ENCODE peak calls at places on chromosome 6, in four cellular contexts. Q, Y, V and C are unnamed samples.
A peak's percentile ranks its signal among the peaks of the same experiment; 100 is the strongest.

GRCh38 chr6:166417285-166417691 is 34.5 kb upstream of the MPC1 start:
- DNase-seq in Q (no peak), V (no peak), Y (no peak), C (no peak)

GRCh38 chr6:169950558-169950957 is 199.1 kb downstream of the ERMARD start:
- DNase-seq in Y (no peak), V (no peak), Q (peak; percentile 22), C (no peak)

GRCh38 chr6:158002951-158003853 is 21.5 kb downstream of the SYNJ2 start:
- DNase-seq in Q (no peak), V (no peak), Y (no peak), C (no peak)

GRCh38 chr6:161882196-161882595 is 608.3 kb upstream of the AGPAT4 start:
- DNase-seq in Y (no peak), V (no peak), Q (no peak), C (no peak)

GRCh38 chr6:169852504-169853195 is 101.2 kb downstream of the ERMARD start:
- DNase-seq in Y (peak; percentile 17), V (no peak), Q (no peak), C (no peak)

GRCh38 chr6:141735126-141735525 is 397.6 kb upstream of the GJE1 start:
- DNase-seq in V (no peak), Y (no peak), Q (no peak), C (no peak)

GRCh38 chr6:49543087-49543858 is 7.2 kb upstream of the C6orf141 start:
- DNase-seq in Y (no peak), Q (peak; percentile 45), V (no peak), C (no peak)

GRCh38 chr6:92196320-92196719 is 1223.0 kb downstream of the EPHA7 start:
- DNase-seq in Q (no peak), Y (peak; percentile 44), V (no peak), C (no peak)

GRCh38 chr6:136846046-136846445 is 23.7 kb downstream of the PEX7 start:
- DNase-seq in Y (peak; percentile 46), V (no peak), Q (peak; percentile 56), C (peak; percentile 57)

GRCh38 chr6:38509713-38510112 is 130.0 kb downstream of the BTBD9 start:
- DNase-seq in Q (peak; percentile 35), Y (no peak), V (no peak), C (peak; percentile 13)

GRCh38 chr6:10174056-10174455 is 240.8 kb downstream of the TFAP2A start:
- DNase-seq in V (no peak), Q (no peak), Y (no peak), C (no peak)

GRCh38 chr6:17281100-17281496 is at the start of gene RBM24:
- DNase-seq in Q (peak; percentile 82), Y (peak; percentile 78), V (no peak), C (peak; percentile 66)

GRCh38 chr6:18897350-18897749 is 510.2 kb downstream of the RNF144B start:
- DNase-seq in V (no peak), Q (no peak), Y (no peak), C (no peak)

GRCh38 chr6:27156874-27157460 is 90.5 kb upstream of the PRSS16 start:
- DNase-seq in V (no peak), Q (no peak), Y (no peak), C (no peak)
- TF ChIP-seq PBX3 in V (no peak), Q (no peak), Y (no peak), C (no peak)

GRCh38 chr6:95723638-95724037 is 146.3 kb downstream of the MANEA start:
- DNase-seq in Q (no peak), V (no peak), Y (no peak), C (no peak)
- TF ChIP-seq PBX3 in Q (no peak), V (no peak), Y (no peak), C (no peak)

GRCh38 chr6:89836637-89837222 is 7.0 kb downstream of the CASP8AP2 start:
- DNase-seq in Q (no peak), V (no peak), Y (no peak), C (no peak)

GRCh38 chr6:89842228-89842627 is 12.5 kb downstream of the CASP8AP2 start:
- DNase-seq in Q (no peak), Y (no peak), V (no peak), C (no peak)

GRCh38 chr6:89843070-89843469 is 13.4 kb downstream of the CASP8AP2 start:
- DNase-seq in Y (no peak), V (no peak), Q (no peak), C (no peak)

GRCh38 chr6:89834884-89835792 is 5.5 kb downstream of the CASP8AP2 start:
- DNase-seq in V (peak; percentile 87), Y (no peak), Q (no peak), C (no peak)

DNA sequence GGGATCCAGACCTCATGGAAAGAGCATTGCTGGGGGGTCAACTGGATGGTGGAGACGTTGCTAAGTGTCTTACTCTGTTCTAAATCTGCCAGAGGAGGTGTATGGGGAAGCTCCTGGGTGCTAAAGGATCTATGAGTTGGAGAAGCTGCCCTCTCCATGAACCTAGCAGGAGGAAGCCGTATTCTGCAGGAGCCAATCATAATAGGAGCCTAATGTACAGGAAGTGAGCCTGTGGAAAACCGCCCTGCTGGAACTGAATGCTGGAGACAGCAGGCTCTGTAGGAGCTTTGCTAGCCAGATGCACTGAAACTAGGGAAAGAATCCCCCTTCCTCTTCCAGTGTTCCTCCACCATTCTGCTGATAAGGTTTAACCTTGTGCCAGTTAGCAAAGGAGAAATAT is 10.9 kb downstream of the CASP8AP2 start:
- DNase-seq in Q (peak; percentile 12), V (no peak), Y (peak; percentile 31), C (no peak)
- TF ChIP-seq PBX3 in Q (no peak), V (no peak), Y (no peak), C (no peak)

DNA sequence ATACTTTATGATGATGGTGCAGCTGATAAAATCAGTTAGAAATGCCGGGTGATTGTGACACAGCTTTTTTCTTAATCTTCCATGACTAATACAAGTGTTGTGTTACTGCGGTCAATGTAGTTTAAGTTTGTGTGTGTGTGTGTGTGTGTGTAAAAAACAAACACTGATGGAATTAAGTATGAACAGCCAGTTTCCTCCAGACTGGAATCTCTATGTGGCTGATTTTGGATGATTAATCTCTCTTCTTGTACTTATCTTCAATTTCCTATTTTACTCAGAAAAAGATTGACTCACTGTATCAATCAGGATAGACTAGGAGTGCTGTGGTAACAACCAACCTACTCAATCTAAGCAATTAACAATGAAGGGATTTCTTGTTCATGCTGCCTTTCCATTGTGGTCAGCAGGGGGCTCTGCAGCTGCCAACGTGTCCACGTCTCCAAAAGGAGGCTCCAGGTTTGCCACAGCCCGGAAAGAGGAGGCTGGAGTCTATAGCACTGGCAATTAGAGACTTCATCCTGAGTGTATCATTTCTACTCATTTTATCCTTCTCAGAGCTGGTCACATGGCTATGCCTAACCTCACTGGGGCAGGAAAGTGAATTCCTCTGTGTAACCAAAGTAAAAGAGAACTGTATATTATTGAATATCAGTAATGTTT is 107.7 kb downstream of the CD109 start:
- DNase-seq in V (no peak), Y (peak; percentile 19), Q (peak; percentile 70), C (peak; percentile 35)
- TF ChIP-seq PBX3 in V (no peak), Y (peak; percentile 77), Q (no peak), C (no peak)

DNA sequence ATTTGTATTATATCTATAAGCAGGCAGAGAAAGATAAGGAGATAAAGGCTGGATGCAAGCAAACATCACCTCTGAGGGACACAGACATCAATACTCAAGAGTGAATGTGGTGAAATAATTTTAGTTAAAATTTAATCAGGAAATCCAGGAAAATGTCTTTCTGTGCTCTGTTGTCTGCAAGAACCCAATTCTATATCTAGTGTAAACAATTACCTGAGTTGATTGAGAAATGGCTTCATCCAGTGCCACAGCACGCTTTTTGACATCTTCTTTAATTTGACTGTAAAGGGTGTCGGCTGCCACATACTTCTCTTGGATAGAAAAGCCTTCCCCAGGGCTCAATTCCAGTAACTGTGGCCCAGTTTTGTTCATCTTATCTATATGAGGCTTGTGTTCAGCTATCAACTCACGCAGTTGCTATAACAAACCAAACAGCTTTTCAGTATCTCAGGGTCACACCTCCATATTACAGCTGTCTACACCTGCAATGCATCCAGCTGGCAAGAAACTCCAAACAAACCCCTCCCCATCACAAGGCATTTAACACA is 131.6 kb downstream of the DST start:
- DNase-seq in Q (no peak), Y (no peak), V (no peak), C (peak; percentile 78)
- TF ChIP-seq PBX3 in Q (no peak), Y (no peak), V (no peak), C (no peak)

DNA sequence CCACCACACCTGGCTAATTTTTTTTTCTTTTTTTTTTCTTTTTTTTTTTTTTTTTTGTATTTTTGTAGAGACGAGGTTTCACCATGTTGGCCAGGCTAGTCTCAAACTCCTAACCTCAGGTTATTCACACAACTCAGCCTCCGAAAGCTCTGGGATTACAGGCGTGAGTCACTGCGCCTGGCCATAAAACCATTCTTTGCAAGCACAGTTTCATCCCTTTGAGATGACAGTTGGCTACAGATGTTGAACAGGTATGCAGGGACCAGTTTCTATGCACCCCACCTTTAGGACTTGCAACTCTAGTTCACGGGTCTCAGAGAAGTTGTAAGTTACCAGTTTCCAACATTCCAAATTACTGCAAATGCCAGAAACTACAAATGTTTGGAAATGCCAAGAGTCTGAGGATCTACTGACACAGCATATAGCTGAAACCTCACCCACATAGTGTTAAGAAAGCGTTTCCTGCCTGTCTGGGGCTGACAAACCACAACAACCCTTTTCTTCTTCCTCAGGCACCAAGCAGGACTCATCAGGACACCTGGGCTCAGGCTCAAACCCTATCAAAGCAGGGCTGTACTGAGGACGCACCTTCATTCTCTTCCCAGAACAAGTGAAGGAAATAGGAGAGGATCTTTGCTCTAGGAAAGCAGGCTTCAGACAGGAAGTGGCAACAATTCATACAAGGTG is 22.9 kb downstream of the ARHGAP18 start:
- DNase-seq in V (peak; percentile 76), Y (no peak), Q (no peak), C (no peak)
- TF ChIP-seq PBX3 in V (no peak), Y (no peak), Q (no peak), C (no peak)

GRCh38 chr6:98833101-98834059 is 994 bp upstream of the POU3F2 start:
- DNase-seq in Y (peak; percentile 80), V (no peak), Q (peak; percentile 56), C (no peak)
- TF ChIP-seq PBX3 in Y (no peak), V (no peak), Q (no peak), C (no peak)

GRCh38 chr6:3908961-3909360 is 59.8 kb downstream of the FAM50B start:
- DNase-seq in Q (no peak), V (no peak), Y (no peak), C (no peak)

GRCh38 chr6:3912366-3913076 is 63.3 kb downstream of the FAM50B start:
- DNase-seq in V (no peak), Q (no peak), Y (no peak), C (peak; percentile 30)

GRCh38 chr6:3911614-3912336 is 62.6 kb downstream of the FAM50B start:
- DNase-seq in Y (peak; percentile 53), V (no peak), Q (peak; percentile 83), C (peak; percentile 93)

GRCh38 chr6:3910264-3910663 is 61.1 kb downstream of the FAM50B start:
- DNase-seq in V (no peak), Y (no peak), Q (no peak), C (no peak)

GRCh38 chr6:3911130-3911529 is 62.0 kb downstream of the FAM50B start:
- DNase-seq in V (no peak), Q (no peak), Y (no peak), C (no peak)
- TF ChIP-seq PBX3 in V (no peak), Q (no peak), Y (no peak), C (no peak)